ENCODE peak calls at places on chromosome 20, in five cellular contexts. N, B, L, D and F are unnamed samples.

GRCh38 chr20:16821211-16822089 is 73.3 kb downstream of the OTOR start:
- DNase-seq in N (peak; percentile 53), D (no peak), B (peak; percentile 7), L (peak; percentile 14), F (peak; percentile 35)

GRCh38 chr20:36470482-36471062 is 70.7 kb upstream of the MYL9 start:
- DNase-seq in N (no peak), L (no peak), D (no peak), B (no peak), F (no peak)

GRCh38 chr20:22465622-22466446 is 118.5 kb downstream of the FOXA2 start:
- DNase-seq in N (no peak), D (no peak), B (no peak), L (no peak), F (no peak)

GRCh38 chr20:37237656-37238055 is 24.0 kb downstream of the GHRH start:
- DNase-seq in D (no peak), B (no peak), L (no peak), N (no peak), F (no peak)

GRCh38 chr20:23245553-23246128 is 105.0 kb upstream of the NXT1 start:
- DNase-seq in D (peak; percentile 58), L (peak; percentile 28), B (no peak), N (peak; percentile 78), F (peak; percentile 67)

GRCh38 chr20:49460916-49461315 is 21.6 kb downstream of the KCNB1 start:
- DNase-seq in B (no peak), N (no peak), D (no peak), L (no peak), F (no peak)

GRCh38 chr20:940926-941325 is 24.8 kb upstream of the ANGPT4 start:
- DNase-seq in D (no peak), B (no peak), N (no peak), L (no peak), F (no peak)

GRCh38 chr20:12464036-12464435 is 544.7 kb upstream of the SPTLC3 start:
- DNase-seq in D (no peak), B (no peak), L (no peak), N (no peak), F (no peak)

GRCh38 chr20:25194333-25194972 is 1.1 kb upstream of the ENTPD6 start:
- DNase-seq in N (no peak), B (no peak), D (no peak), L (no peak), F (no peak)

GRCh38 chr20:14950633-14951032 is 613.2 kb upstream of the FLRT3 start:
- DNase-seq in B (no peak), N (no peak), D (no peak), L (no peak), F (no peak)

GRCh38 chr20:17854307-17854903 is 114.2 kb downstream of the SNX5 start:
- DNase-seq in D (peak; percentile 51), L (peak; percentile 19), N (peak; percentile 65), B (no peak), F (no peak)

GRCh38 chr20:5881714-5882113 is 68.6 kb downstream of the TRMT6 start:
- DNase-seq in B (no peak), N (no peak), L (no peak), D (no peak), F (no peak)

GRCh38 chr20:18224968-18225568 is 63.3 kb upstream of the ZNF133 start:
- DNase-seq in B (peak; percentile 52), L (peak; percentile 45), N (no peak), D (peak; percentile 54), F (no peak)

GRCh38 chr20:11329271-11329670 is 588.4 kb upstream of the BTBD3 start:
- DNase-seq in N (no peak), D (no peak), L (no peak), B (no peak), F (no peak)

GRCh38 chr20:38997622-38998021 is 35.5 kb downstream of the DHX35 start:
- DNase-seq in D (no peak), L (no peak), B (no peak), N (peak; percentile 92), F (peak; percentile 78)

GRCh38 chr20:34997171-34997570 is 41.5 kb downstream of the MYH7B start:
- DNase-seq in B (no peak), D (no peak), N (no peak), L (no peak), F (no peak)

GRCh38 chr20:5535211-5535756 is 214.9 kb upstream of the SHLD1 start:
- DNase-seq in N (no peak), L (no peak), D (no peak), B (peak; percentile 61), F (no peak)

GRCh38 chr20:15061061-15061430 is 723.6 kb upstream of the FLRT3 start:
- DNase-seq in L (no peak), B (no peak), N (no peak), D (no peak), F (no peak)

GRCh38 chr20:4038047-4038459 is 22.7 kb upstream of the RNF24 start:
- DNase-seq in N (peak; percentile 91), B (peak; percentile 69), D (peak; percentile 65), L (no peak), F (peak; percentile 88)

GRCh38 chr20:36744243-36744642 is 1.6 kb downstream of the NDRG3 start:
- DNase-seq in N (no peak), B (no peak), L (no peak), D (no peak), F (no peak)

GRCh38 chr20:16556299-16556698 is 16.9 kb downstream of the KIF16B start:
- DNase-seq in D (no peak), N (no peak), B (no peak), L (no peak), F (no peak)

GRCh38 chr20:1418335-1418734 is 25.5 kb upstream of the FKBP1A start:
- DNase-seq in D (no peak), N (no peak), B (peak; percentile 69), L (no peak), F (no peak)

GRCh38 chr20:35888659-35889058 is 65.6 kb downstream of the SCAND1 start:
- DNase-seq in D (no peak), N (no peak), B (no peak), L (no peak), F (no peak)

GRCh38 chr20:309306-309840 is 12.0 kb downstream of the ZCCHC3 start:
- DNase-seq in D (no peak), L (no peak), B (no peak), N (no peak), F (no peak)

GRCh38 chr20:39069976-39070375 is 107.8 kb downstream of the DHX35 start:
- DNase-seq in L (no peak), D (no peak), N (no peak), B (peak; percentile 17), F (no peak)

GRCh38 chr20:6654490-6655247 is 112.8 kb upstream of the BMP2 start:
- DNase-seq in D (peak; percentile 20), N (no peak), B (no peak), L (no peak), F (no peak)

GRCh38 chr20:38722708-38723068 is 1.6 kb upstream of the SLC32A1 start:
- DNase-seq in L (no peak), B (no peak), D (no peak), N (no peak), F (no peak)

GRCh38 chr20:18669241-18670019 is 81.6 kb downstream of the DTD1 start:
- DNase-seq in D (no peak), B (no peak), N (no peak), L (no peak), F (no peak)

DNA sequence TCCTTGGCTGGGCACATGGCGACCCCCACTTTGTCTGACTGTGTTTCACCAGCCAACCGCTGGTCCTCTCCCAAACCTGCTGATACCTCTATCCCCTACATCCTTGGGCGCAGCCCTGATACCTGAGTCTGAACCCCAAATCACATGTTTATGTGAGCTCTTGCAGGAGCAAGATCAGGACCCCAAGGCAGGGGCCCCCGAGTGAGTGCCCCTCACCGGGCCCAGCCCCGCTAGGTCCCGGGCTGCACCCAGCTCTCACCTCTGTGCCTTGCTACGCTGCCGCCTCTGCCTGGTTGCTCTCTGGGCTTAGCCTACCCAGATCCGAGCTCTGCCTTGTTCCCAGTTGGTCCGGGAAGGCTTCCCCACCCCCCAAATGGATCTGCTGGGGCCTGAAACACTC is 248.6 kb downstream of the TAF4 start:
- DNase-seq in D (no peak), L (no peak), N (no peak), B (no peak), F (no peak)
- TF ChIP-seq CTCF in D (no peak), L (no peak), N (no peak), B (no peak), F (no peak)

GRCh38 chr20:43243672-43244269 is 54.1 kb upstream of the PTPRT start:
- DNase-seq in D (no peak), L (no peak), B (no peak), N (peak; percentile 3), F (no peak)
- TF ChIP-seq CTCF in D (peak; percentile 27), L (peak; percentile 24), B (peak; percentile 49), N (peak; percentile 19), F (no peak)

GRCh38 chr20:48147326-48147725 is 362.0 kb upstream of the SULF2 start:
- DNase-seq in B (no peak), L (no peak), D (no peak), N (no peak), F (no peak)

GRCh38 chr20:48150568-48150967 is 365.3 kb upstream of the SULF2 start:
- DNase-seq in N (no peak), L (no peak), D (no peak), B (no peak), F (no peak)

GRCh38 chr20:48148020-48148419 is 362.7 kb upstream of the SULF2 start:
- DNase-seq in L (no peak), B (no peak), N (no peak), D (no peak), F (no peak)

GRCh38 chr20:48149887-48150286 is 364.6 kb upstream of the SULF2 start:
- DNase-seq in D (no peak), N (no peak), B (no peak), L (no peak), F (no peak)

GRCh38 chr20:48148916-48149672 is 363.8 kb upstream of the SULF2 start:
- DNase-seq in L (no peak), D (no peak), N (peak; percentile 3), B (no peak), F (no peak)
- TF ChIP-seq CTCF in L (no peak), D (no peak), N (no peak), B (no peak), F (no peak)

GRCh38 chr20:44395963-44396340 is 40.5 kb downstream of the HNF4A start:
- DNase-seq in N (no peak), B (no peak), L (no peak), D (no peak), F (no peak)

GRCh38 chr20:44396790-44397189 is 41.3 kb downstream of the HNF4A start:
- DNase-seq in N (no peak), D (no peak), B (no peak), L (no peak), F (no peak)

GRCh38 chr20:44399446-44399845 is 43.9 kb downstream of the HNF4A start:
- DNase-seq in N (no peak), L (no peak), D (no peak), B (no peak), F (no peak)

GRCh38 chr20:44396369-44396768 is 40.9 kb downstream of the HNF4A start:
- DNase-seq in D (no peak), L (no peak), N (no peak), B (no peak), F (no peak)

DNA sequence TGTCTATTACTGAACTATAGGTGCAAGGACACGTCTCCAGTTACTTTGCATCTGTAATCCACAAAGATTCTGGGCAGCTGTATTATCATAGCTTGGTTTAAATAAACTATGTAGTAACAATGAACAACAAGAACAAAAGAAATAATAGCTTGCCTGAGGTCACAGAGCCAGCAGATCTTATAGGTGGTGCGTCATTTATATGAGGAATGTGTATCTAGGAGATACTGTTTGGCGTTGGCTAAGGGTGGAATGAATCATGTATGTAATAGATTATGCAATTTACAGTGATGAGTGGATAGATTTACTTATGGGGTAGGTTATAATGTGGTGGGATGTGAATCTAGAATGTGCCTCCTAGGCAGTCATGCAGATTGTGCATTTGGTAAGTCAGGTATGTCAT is 42.8 kb downstream of the HNF4A start:
- DNase-seq in B (peak; percentile 35), N (no peak), D (no peak), L (no peak), F (no peak)
- TF ChIP-seq CTCF in B (no peak), N (no peak), D (no peak), L (no peak), F (no peak)